ENCODE peak calls at places on chromosomes 4 and X, in five cellular contexts. P is HepG2, F is epithelial cell of esophagus, C is AG09309, R is tibial nerve. V is an unnamed sample.

GRCh38 chrX:24207826-24208225 is 58.3 kb downstream of the ZFX start:
- DNase-seq in P (no peak), F (no peak), C (no peak), R (no peak), V (peak; percentile 18)

GRCh38 chr4:56790566-56791175 is 30.8 kb downstream of the SPINK2 start:
- DNase-seq in P (no peak), F (no peak), C (no peak), R (no peak), V (peak; percentile 62)

GRCh38 chrX:136880003-136880451 is 498 bp downstream of the RBMX start:
- DNase-seq in P (no peak), F (peak; percentile 14), C (no peak), R (no peak), V (peak; percentile 13)

GRCh38 chr4:30763337-30763736 is 43.2 kb downstream of the PCDH7 start:
- DNase-seq in P (no peak), F (peak; percentile 13), C (no peak), R (no peak), V (peak; percentile 59)

GRCh38 chrX:1387141-1387776 is 4.7 kb downstream of the SLC25A6 start:
- DNase-seq in P (no peak), F (no peak), C (no peak), R (no peak), V (no peak)

GRCh38 chr4:135408109-135408508 is 1206.5 kb upstream of the PABPC4L start:
- DNase-seq in P (no peak), F (no peak), C (no peak), R (no peak), V (no peak)

GRCh38 chr4:103754844-103755243 is 35.1 kb upstream of the TACR3 start:
- DNase-seq in P (peak; percentile 23), F (peak; percentile 97), C (no peak), R (no peak), V (peak; percentile 21)

GRCh38 chr4:117010695-117011094 is 74.7 kb downstream of the TRAM1L1 start:
- DNase-seq in P (no peak), F (no peak), C (no peak), R (no peak), V (no peak)

GRCh38 chrX:23578079-23578478 is 89.2 kb upstream of the PRDX4 start:
- DNase-seq in P (no peak), F (peak; percentile 29), C (no peak), R (no peak), V (peak; percentile 16)

GRCh38 chrX:104270916-104271512 is 16.3 kb upstream of the ESX1 start:
- DNase-seq in P (peak; percentile 1), F (peak; percentile 51), C (no peak), R (peak; percentile 13), V (peak; percentile 42)

GRCh38 chrX:10099411-10099810 is 57.4 kb upstream of the CLCN4 start:
- DNase-seq in P (no peak), F (no peak), C (no peak), R (no peak), V (no peak)

GRCh38 chr4:158444621-158445020 is 77.1 kb upstream of the RXFP1 start:
- DNase-seq in P (no peak), F (peak; percentile 34), C (no peak), R (no peak), V (peak; percentile 44)

GRCh38 chr4:948936-949300 is 16.7 kb downstream of the TMEM175 start:
- DNase-seq in P (no peak), F (no peak), C (no peak), R (no peak), V (no peak)

GRCh38 chrX:41010188-41010846 is 74.9 kb upstream of the USP9X start:
- DNase-seq in P (peak; percentile 89), F (peak; percentile 87), C (peak; percentile 68), R (peak; percentile 41), V (peak; percentile 91)

GRCh38 chr4:155599596-155599995 is 67.1 kb upstream of the GUCY1A1 start:
- DNase-seq in P (no peak), F (no peak), C (no peak), R (no peak), V (no peak)

GRCh38 chrX:33434256-33435092 is 223.1 kb upstream of the DMD start:
- DNase-seq in P (peak; percentile 9), F (peak; percentile 53), C (peak; percentile 2), R (peak; percentile 21), V (peak; percentile 45)

GRCh38 chr4:177948853-177949252 is 506.6 kb upstream of the AGA start:
- DNase-seq in P (no peak), F (no peak), C (no peak), R (no peak), V (no peak)

GRCh38 chr4:128461300-128462103 is 173.9 kb upstream of the PGRMC2 start:
- DNase-seq in P (no peak), F (peak; percentile 69), C (peak; percentile 34), R (no peak), V (peak; percentile 93)

GRCh38 chrX:129996120-129996519 is 13.7 kb downstream of the BCORL1 start:
- DNase-seq in P (no peak), F (peak; percentile 16), C (peak; percentile 11), R (no peak), V (peak; percentile 80)

GRCh38 chr4:183328832-183329231 is 6.6 kb upstream of the CLDN24 start:
- DNase-seq in P (peak; percentile 65), F (no peak), C (no peak), R (no peak), V (no peak)

GRCh38 chr4:83217721-83218522 is 66.7 kb downstream of the COQ2 start:
- DNase-seq in P (no peak), F (peak; percentile 51), C (no peak), R (no peak), V (no peak)

GRCh38 chr4:156832886-156833285 is 138.7 kb downstream of the PDGFC start:
- DNase-seq in P (no peak), F (no peak), C (no peak), R (no peak), V (peak; percentile 23)

GRCh38 chr4:156838761-156839160 is 132.8 kb downstream of the PDGFC start:
- DNase-seq in P (no peak), F (peak; percentile 31), C (no peak), R (no peak), V (peak; percentile 46)

DNA sequence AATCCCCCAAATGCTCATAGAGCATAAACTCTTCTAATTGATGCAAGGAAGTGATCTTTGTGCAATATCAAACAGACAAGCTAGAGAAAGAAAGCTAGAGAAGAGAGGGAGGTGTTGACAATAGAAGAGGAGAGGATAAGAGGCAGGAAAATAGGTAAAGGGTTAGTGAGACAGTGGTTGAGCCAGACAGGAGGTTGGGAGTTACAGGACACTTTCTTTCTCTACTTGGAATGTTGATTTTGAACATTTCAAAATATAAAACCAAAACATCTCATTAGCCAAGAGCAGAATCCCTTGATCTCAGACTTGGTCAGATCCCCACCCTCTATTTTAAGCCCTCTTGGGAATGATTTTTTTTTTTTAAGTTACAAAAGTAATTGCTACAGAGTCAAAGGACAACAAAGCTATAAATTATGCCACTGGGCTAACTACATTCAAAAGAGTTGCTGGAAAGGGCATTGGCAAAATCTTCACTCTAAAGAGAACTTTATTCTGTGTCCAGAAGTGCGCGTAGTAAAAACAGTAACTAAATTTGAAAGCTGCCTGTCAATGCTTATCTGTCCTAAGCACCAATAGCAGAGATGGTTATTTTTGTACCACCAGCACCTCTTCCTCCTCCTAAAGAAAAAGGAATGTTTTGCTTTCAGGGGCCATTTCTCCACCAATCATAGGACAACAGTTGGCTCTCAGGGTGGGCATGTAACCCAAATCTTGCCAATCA is 133.8 kb downstream of the PDGFC start:
- DNase-seq in P (no peak), F (no peak), C (no peak), R (no peak), V (peak; percentile 72)
- H3K4me3 ChIP-seq in P (no peak overlapping the region), F (no peak overlapping the region), C (no peak overlapping the region), R (no peak overlapping the region), V (no peak overlapping the region)

DNA sequence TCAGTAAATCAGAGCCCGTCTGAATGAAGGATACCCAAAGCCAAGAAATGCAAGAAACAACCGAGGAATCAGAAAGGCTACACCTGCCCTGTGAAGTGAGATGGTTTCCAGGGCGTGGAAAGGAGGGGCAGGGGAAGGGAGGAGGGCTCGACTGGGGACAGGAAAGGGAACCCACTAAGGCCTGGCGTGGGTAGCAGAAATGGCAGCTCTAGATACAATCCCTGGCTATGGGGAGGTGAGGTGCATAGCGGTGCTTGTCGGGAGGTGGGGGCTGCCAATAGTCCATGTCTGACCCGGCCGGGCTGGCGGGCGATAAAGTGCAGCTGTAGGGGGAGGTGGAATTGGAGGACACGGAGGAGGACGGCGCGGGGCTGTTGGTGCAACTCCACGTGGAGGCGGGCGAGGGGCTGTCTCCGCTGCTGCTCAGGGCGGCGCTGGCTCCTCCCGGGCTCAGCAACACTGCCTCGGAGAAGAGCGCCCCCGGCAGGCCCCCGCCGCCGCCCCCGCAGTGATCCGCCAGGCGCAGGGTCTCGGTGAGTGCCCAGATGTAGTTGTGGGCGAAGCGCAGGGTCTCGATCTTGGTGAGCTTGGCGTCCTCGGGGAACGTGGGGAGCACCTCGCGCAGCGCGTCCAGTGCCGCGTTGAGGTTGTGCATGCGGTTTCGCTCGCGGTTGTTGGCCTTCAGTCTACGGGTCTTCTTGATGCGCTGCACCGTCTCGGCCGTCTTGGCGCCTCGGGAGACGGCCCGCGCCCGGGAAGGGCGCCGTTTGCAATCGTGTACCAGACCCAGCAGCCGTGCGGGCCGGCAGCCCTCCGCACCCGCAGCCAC is 1.3 kb downstream of the NEUROG2 start:
- DNase-seq in P (no peak), F (no peak), C (no peak), R (no peak), V (peak; percentile 13)
- TF ChIP-seq CTCF in P (no peak), F (no peak), C (no peak), R (no peak), V (no peak)

DNA sequence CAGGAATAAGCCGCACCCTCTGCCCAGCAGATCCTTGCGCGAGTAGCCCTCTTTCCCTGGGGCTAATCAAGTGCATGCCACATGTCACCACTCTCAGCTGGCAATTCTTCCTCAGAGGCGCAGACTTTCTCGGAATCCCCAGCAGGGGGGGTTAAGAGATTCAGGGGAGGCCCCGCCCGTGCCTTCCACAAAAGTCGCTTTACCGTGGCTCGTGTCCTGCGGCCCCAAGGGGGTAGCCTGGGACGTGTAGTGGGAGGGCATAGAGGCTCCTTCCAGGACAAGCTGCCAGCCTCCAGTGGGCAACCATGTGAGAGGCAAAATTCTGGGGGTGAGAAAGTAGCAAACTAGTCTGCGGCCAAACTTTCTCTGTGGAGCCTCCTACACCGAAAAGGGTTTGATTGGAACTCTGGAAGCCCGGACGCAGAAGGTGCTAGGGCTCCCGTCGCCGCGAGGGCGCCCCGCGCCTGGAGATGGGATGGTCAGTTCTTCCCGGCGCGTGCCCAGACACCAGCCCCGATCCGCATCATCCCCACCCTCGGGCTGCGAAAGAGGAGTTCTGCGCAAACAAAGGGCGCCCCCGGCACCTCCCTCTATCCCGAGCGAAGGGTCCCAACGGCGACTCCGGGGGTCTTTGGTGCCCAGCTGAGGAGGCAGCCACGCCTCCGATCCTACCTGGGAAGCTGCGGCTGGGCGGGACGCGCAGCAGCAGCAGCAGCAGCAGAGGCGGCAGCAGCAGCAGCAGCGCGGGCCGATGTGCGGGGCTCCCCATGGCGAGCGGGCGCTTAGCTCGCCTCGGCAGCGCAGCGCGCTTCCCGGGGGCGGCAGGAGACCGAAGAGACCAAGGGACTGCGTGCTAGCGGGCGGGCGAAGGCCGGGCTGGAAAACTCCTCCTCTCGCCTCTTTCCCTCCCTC is at the start of gene SRPX:
- DNase-seq in P (no peak), F (peak; percentile 38), C (no peak), R (no peak), V (peak; percentile 75)
- H3K4me3 ChIP-seq in P (peak within 1 kb of the TSS; percentile 37), F (peak within 1 kb of the TSS; percentile 48), C (peak within 1 kb of the TSS; percentile 64), R (peak within 1 kb of the TSS; percentile 32), V (peak within 1 kb of the TSS; percentile 82)

DNA sequence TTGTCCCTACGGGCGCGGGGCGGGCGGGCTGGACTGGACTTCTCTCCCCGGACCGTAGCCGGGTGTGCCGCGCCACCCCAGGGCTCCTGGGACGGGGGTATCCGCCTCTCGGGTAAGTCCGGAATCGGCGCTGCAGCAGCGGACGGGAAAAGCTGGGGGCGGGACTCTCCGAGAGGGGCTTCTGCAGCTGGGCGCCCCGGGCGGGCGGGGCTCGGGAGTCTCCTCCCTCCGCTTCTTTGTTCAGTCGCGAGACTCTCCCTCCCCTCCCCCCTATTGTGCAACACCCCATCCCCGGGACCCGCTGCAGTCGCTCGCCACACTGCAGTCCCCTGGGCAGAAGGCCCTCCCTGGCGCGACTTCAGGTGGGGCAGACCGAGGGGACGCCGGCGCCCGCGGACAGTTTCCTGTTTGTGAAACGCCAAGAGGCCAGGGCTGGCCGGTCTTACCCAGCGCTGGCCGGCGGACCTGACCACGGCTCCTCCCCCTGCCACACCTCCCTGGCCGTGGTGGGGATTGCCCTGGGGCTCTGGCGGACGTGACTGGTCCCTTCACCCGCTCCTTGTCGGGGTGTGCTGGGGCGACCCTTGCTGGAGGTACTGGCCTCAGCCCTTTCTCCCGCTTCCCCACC is 966 bp downstream of the CCNG2 start:
- DNase-seq in P (peak; percentile 78), F (peak; percentile 80), C (no peak), R (peak; percentile 79), V (peak; percentile 74)
- TF ChIP-seq CTCF in P (peak; percentile 48), F (no peak), C (no peak), R (no peak), V (no peak)